ENCODE peak calls at places on chromosome 21, in ten cellular contexts. E, V, U, P, W, B, Q, G, D and L are unnamed samples.

GRCh38 chr21:46322351-46323226 is 1.1 kb downstream of the C21orf58 start:
- DNase-seq in E (no peak), V (no peak), U (peak), P (peak), W (peak), B (peak), Q (peak), G (peak), D (no peak), L (peak)

GRCh38 chr21:17688912-17689874 is 76.5 kb upstream of the BTG3 start:
- DNase-seq in E (peak), V (peak), U (no peak), P (peak), W (peak), B (peak), Q (peak), G (no peak), D (peak), L (peak)

GRCh38 chr21:35559128-35559831 is 501.0 kb downstream of the SETD4 start:
- DNase-seq in E (no peak), V (no peak), U (no peak), P (peak), W (peak), B (no peak), Q (peak), G (no peak), D (no peak), L (no peak)

GRCh38 chr21:39611547-39612190 is 1.1 kb upstream of the B3GALT5 start:
- DNase-seq in E (no peak), V (no peak), U (no peak), P (no peak), W (no peak), B (no peak), Q (no peak), G (no peak), D (no peak), L (no peak)

GRCh38 chr21:45338326-45339017 is 50.8 kb upstream of the POFUT2 start:
- DNase-seq in E (no peak), V (no peak), U (no peak), P (no peak), W (no peak), B (no peak), Q (no peak), G (no peak), D (peak), L (no peak)

GRCh38 chr21:33478858-33479678 is 706 bp downstream of the TMEM50B start:
- DNase-seq in E (peak), V (no peak), U (peak), P (peak), W (peak), B (peak), Q (peak), G (peak), D (peak), L (peak)

GRCh38 chr21:42739061-42739931 is 85.9 kb downstream of the PDE9A start:
- DNase-seq in E (no peak), V (no peak), U (no peak), P (no peak), W (no peak), B (no peak), Q (no peak), G (no peak), D (no peak), L (no peak)

GRCh38 chr21:39120876-39121599 is 62.2 kb downstream of the PSMG1 start:
- DNase-seq in E (no peak), V (no peak), U (no peak), P (no peak), W (no peak), B (no peak), Q (no peak), G (no peak), D (no peak), L (no peak)

GRCh38 chr21:45997205-45997494 is 15.6 kb downstream of the COL6A1 start:
- DNase-seq in E (no peak), V (no peak), U (no peak), P (no peak), W (no peak), B (no peak), Q (no peak), G (no peak), D (no peak), L (no peak)